ENCODE peak calls at places on chromosomes 13 and 19, in six cellular contexts. One of them, this sample, is unnamed.

GRCh38 chr19:54668353-54668752 is 5.6 kb downstream of the LILRB4 start:
- DNase-seq in hepatocyte: no peak
- DNase-seq in colonic mucosa: no peak
- DNase-seq in mammary epithelial cell: no peak
- DNase-seq in thoracic aorta: no peak
- DNase-seq in bronchial epithelial cell: no peak
- DNase-seq in this sample: no peak

GRCh38 chr19:15506074-15506565 is 2.2 kb upstream of the CYP4F22 start:
- DNase-seq in colonic mucosa: no peak
- DNase-seq in hepatocyte: no peak
- DNase-seq in mammary epithelial cell: no peak
- DNase-seq in bronchial epithelial cell: no peak
- DNase-seq in thoracic aorta: no peak
- DNase-seq in this sample: no peak

GRCh38 chr13:28301839-28302238 is 163.5 kb downstream of the PAN3 start:
- DNase-seq in colonic mucosa: no peak
- DNase-seq in mammary epithelial cell: no peak
- DNase-seq in bronchial epithelial cell: no peak
- DNase-seq in hepatocyte: no peak
- DNase-seq in thoracic aorta: no peak
- DNase-seq in this sample: no peak

GRCh38 chr13:24361138-24361537 is 51.8 kb downstream of the C1QTNF9 start:
- DNase-seq in mammary epithelial cell: no peak
- DNase-seq in hepatocyte: no peak
- DNase-seq in bronchial epithelial cell: no peak
- DNase-seq in thoracic aorta: no peak
- DNase-seq in colonic mucosa: peak
- DNase-seq in this sample: no peak

GRCh38 chr19:15672580-15673175 is at the start of gene CYP4F12:
- DNase-seq in colonic mucosa: peak
- DNase-seq in hepatocyte: peak
- DNase-seq in thoracic aorta: no peak
- DNase-seq in bronchial epithelial cell: peak
- DNase-seq in mammary epithelial cell: peak
- DNase-seq in this sample: no peak

GRCh38 chr19:19636573-19636972 is 6.9 kb downstream of the GMIP start:
- DNase-seq in hepatocyte: no peak
- DNase-seq in colonic mucosa: no peak
- DNase-seq in thoracic aorta: no peak
- DNase-seq in mammary epithelial cell: no peak
- DNase-seq in bronchial epithelial cell: no peak
- DNase-seq in this sample: no peak

GRCh38 chr13:47126432-47126831 is 229.6 kb upstream of the HTR2A start:
- DNase-seq in mammary epithelial cell: no peak
- DNase-seq in hepatocyte: no peak
- DNase-seq in bronchial epithelial cell: no peak
- DNase-seq in colonic mucosa: no peak
- DNase-seq in thoracic aorta: no peak
- DNase-seq in this sample: no peak

GRCh38 chr13:111460548-111461444 is 140.4 kb downstream of the TEX29 start:
- DNase-seq in colonic mucosa: no peak
- DNase-seq in thoracic aorta: no peak
- DNase-seq in mammary epithelial cell: peak
- DNase-seq in hepatocyte: peak
- DNase-seq in bronchial epithelial cell: peak
- DNase-seq in this sample: peak

GRCh38 chr19:34018546-34018945 is 153.8 kb upstream of the LSM14A start:
- DNase-seq in thoracic aorta: no peak
- DNase-seq in colonic mucosa: no peak
- DNase-seq in mammary epithelial cell: no peak
- DNase-seq in bronchial epithelial cell: no peak
- DNase-seq in hepatocyte: no peak
- DNase-seq in this sample: no peak

GRCh38 chr13:78604782-78605611 is 1.6 kb upstream of the POU4F1 start:
- DNase-seq in mammary epithelial cell: peak
- DNase-seq in colonic mucosa: no peak
- DNase-seq in bronchial epithelial cell: peak
- DNase-seq in thoracic aorta: no peak
- DNase-seq in hepatocyte: no peak
- DNase-seq in this sample: no peak

GRCh38 chr13:52599853-52600603 is 42.2 kb upstream of the HNRNPA1L2 start:
- DNase-seq in mammary epithelial cell: peak
- DNase-seq in bronchial epithelial cell: no peak
- DNase-seq in colonic mucosa: peak
- DNase-seq in hepatocyte: peak
- DNase-seq in thoracic aorta: no peak
- DNase-seq in this sample: peak

GRCh38 chr13:105202384-105202783 is 1333.1 kb downstream of the EFNB2 start:
- DNase-seq in bronchial epithelial cell: peak
- DNase-seq in colonic mucosa: no peak
- DNase-seq in thoracic aorta: no peak
- DNase-seq in hepatocyte: peak
- DNase-seq in mammary epithelial cell: no peak
- DNase-seq in this sample: no peak

GRCh38 chr19:8336072-8336569 is 6.9 kb downstream of the KANK3 start:
- DNase-seq in bronchial epithelial cell: no peak
- DNase-seq in colonic mucosa: no peak
- DNase-seq in mammary epithelial cell: no peak
- DNase-seq in hepatocyte: no peak
- DNase-seq in thoracic aorta: no peak
- DNase-seq in this sample: no peak

GRCh38 chr13:74883834-74884233 is 598.1 kb downstream of the TBC1D4 start:
- DNase-seq in bronchial epithelial cell: no peak
- DNase-seq in hepatocyte: no peak
- DNase-seq in mammary epithelial cell: no peak
- DNase-seq in colonic mucosa: no peak
- DNase-seq in thoracic aorta: no peak
- DNase-seq in this sample: no peak

GRCh38 chr13:61466280-61466679 is 50.6 kb upstream of the PCDH20 start:
- DNase-seq in mammary epithelial cell: no peak
- DNase-seq in colonic mucosa: no peak
- DNase-seq in hepatocyte: no peak
- DNase-seq in thoracic aorta: no peak
- DNase-seq in bronchial epithelial cell: peak
- DNase-seq in this sample: no peak

GRCh38 chr13:21008026-21008425 is 53.4 kb downstream of the LATS2 start:
- DNase-seq in bronchial epithelial cell: no peak
- DNase-seq in thoracic aorta: no peak
- DNase-seq in hepatocyte: no peak
- DNase-seq in colonic mucosa: no peak
- DNase-seq in mammary epithelial cell: no peak
- DNase-seq in this sample: no peak

GRCh38 chr19:13008926-13009787 is 13.9 kb downstream of the NFIX start:
- DNase-seq in hepatocyte: no peak
- DNase-seq in bronchial epithelial cell: peak
- DNase-seq in colonic mucosa: no peak
- DNase-seq in mammary epithelial cell: peak
- DNase-seq in thoracic aorta: no peak
- DNase-seq in this sample: no peak

DNA sequence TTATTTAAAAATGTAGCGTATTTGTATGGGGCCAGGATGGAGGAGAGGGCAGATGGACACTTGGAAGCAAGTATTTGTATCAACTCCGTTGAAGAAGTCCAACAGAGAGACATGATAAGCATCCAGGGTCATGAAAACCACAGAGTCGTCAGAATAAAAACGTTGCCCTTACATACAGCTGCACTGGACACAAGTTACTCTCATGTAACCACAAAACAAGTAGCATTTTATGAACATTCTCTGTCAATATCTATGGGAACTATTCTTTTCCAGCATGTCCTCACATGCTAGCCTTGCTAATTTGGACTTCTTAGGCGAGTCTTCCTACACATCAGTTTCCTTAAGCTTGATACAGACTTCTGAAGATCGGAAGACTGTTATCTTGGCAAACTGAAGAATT is 35.0 kb downstream of the EFNB2 start:
- DNase-seq in hepatocyte: no peak
- DNase-seq in colonic mucosa: no peak
- DNase-seq in mammary epithelial cell: peak
- DNase-seq in thoracic aorta: no peak
- DNase-seq in bronchial epithelial cell: no peak
- DNase-seq in this sample: no peak
- H3K4me3 ChIP-seq in hepatocyte: no peak
- H3K4me3 ChIP-seq in colonic mucosa: no peak
- H3K4me3 ChIP-seq in mammary epithelial cell: no peak
- H3K4me3 ChIP-seq in thoracic aorta: no peak
- H3K4me3 ChIP-seq in bronchial epithelial cell: no peak
- H3K4me3 ChIP-seq in this sample: no peak

GRCh38 chr19:18421371-18421959 is 2.3 kb downstream of the SSBP4 start:
- DNase-seq in bronchial epithelial cell: no peak
- DNase-seq in hepatocyte: no peak
- DNase-seq in thoracic aorta: no peak
- DNase-seq in colonic mucosa: no peak
- DNase-seq in mammary epithelial cell: no peak
- DNase-seq in this sample: no peak

GRCh38 chr19:18419195-18419698 is at the start of gene SSBP4:
- DNase-seq in colonic mucosa: peak
- DNase-seq in thoracic aorta: no peak
- DNase-seq in bronchial epithelial cell: no peak
- DNase-seq in mammary epithelial cell: peak
- DNase-seq in hepatocyte: peak
- DNase-seq in this sample: peak

GRCh38 chr19:18419699-18420460 is 682 bp downstream of the SSBP4 start:
- DNase-seq in thoracic aorta: no peak
- DNase-seq in hepatocyte: peak
- DNase-seq in bronchial epithelial cell: no peak
- DNase-seq in colonic mucosa: peak
- DNase-seq in mammary epithelial cell: no peak
- DNase-seq in this sample: peak

GRCh38 chr19:18422530-18423191 is 3.5 kb downstream of the SSBP4 start:
- DNase-seq in mammary epithelial cell: no peak
- DNase-seq in hepatocyte: no peak
- DNase-seq in colonic mucosa: no peak
- DNase-seq in bronchial epithelial cell: no peak
- DNase-seq in thoracic aorta: no peak
- DNase-seq in this sample: no peak

GRCh38 chr19:18420931-18421330 is 1.7 kb downstream of the SSBP4 start:
- DNase-seq in bronchial epithelial cell: no peak
- DNase-seq in mammary epithelial cell: no peak
- DNase-seq in colonic mucosa: no peak
- DNase-seq in thoracic aorta: no peak
- DNase-seq in hepatocyte: no peak
- DNase-seq in this sample: no peak
- H3K4me3 ChIP-seq in bronchial epithelial cell: no peak
- H3K4me3 ChIP-seq in mammary epithelial cell: no peak
- H3K4me3 ChIP-seq in colonic mucosa: peak
- H3K4me3 ChIP-seq in thoracic aorta: peak
- H3K4me3 ChIP-seq in hepatocyte: no peak
- H3K4me3 ChIP-seq in this sample: peak

GRCh38 chr19:41445575-41445974 is 2.6 kb downstream of the ERICH4 start:
- DNase-seq in hepatocyte: no peak
- DNase-seq in thoracic aorta: no peak
- DNase-seq in bronchial epithelial cell: no peak
- DNase-seq in colonic mucosa: no peak
- DNase-seq in mammary epithelial cell: no peak
- DNase-seq in this sample: no peak

GRCh38 chr19:41447732-41448332 is 4.9 kb downstream of the ERICH4 start:
- DNase-seq in mammary epithelial cell: no peak
- DNase-seq in thoracic aorta: no peak
- DNase-seq in hepatocyte: no peak
- DNase-seq in colonic mucosa: no peak
- DNase-seq in bronchial epithelial cell: no peak
- DNase-seq in this sample: no peak

GRCh38 chr19:41449865-41450178 is 6.9 kb downstream of the ERICH4 start:
- DNase-seq in thoracic aorta: no peak
- DNase-seq in colonic mucosa: no peak
- DNase-seq in hepatocyte: no peak
- DNase-seq in mammary epithelial cell: no peak
- DNase-seq in bronchial epithelial cell: no peak
- DNase-seq in this sample: no peak

GRCh38 chr19:41452584-41453275 is 9.8 kb downstream of the ERICH4 start:
- DNase-seq in hepatocyte: no peak
- DNase-seq in mammary epithelial cell: no peak
- DNase-seq in bronchial epithelial cell: no peak
- DNase-seq in colonic mucosa: no peak
- DNase-seq in thoracic aorta: no peak
- DNase-seq in this sample: no peak

GRCh38 chr19:41449079-41449864 is 6.3 kb downstream of the ERICH4 start:
- DNase-seq in hepatocyte: peak
- DNase-seq in thoracic aorta: peak
- DNase-seq in colonic mucosa: peak
- DNase-seq in mammary epithelial cell: peak
- DNase-seq in bronchial epithelial cell: peak
- DNase-seq in this sample: peak
- H3K4me3 ChIP-seq in hepatocyte: no peak
- H3K4me3 ChIP-seq in thoracic aorta: peak
- H3K4me3 ChIP-seq in colonic mucosa: no peak
- H3K4me3 ChIP-seq in mammary epithelial cell: no peak
- H3K4me3 ChIP-seq in bronchial epithelial cell: no peak
- H3K4me3 ChIP-seq in this sample: peak

GRCh38 chr19:49301165-49301865 is 23.7 kb downstream of the SLC6A16 start:
- DNase-seq in mammary epithelial cell: peak
- DNase-seq in thoracic aorta: peak
- DNase-seq in bronchial epithelial cell: peak
- DNase-seq in colonic mucosa: peak
- DNase-seq in hepatocyte: peak
- DNase-seq in this sample: peak
- H3K4me3 ChIP-seq in mammary epithelial cell: no peak
- H3K4me3 ChIP-seq in thoracic aorta: peak
- H3K4me3 ChIP-seq in bronchial epithelial cell: no peak
- H3K4me3 ChIP-seq in colonic mucosa: no peak
- H3K4me3 ChIP-seq in hepatocyte: no peak
- H3K4me3 ChIP-seq in this sample: peak

DNA sequence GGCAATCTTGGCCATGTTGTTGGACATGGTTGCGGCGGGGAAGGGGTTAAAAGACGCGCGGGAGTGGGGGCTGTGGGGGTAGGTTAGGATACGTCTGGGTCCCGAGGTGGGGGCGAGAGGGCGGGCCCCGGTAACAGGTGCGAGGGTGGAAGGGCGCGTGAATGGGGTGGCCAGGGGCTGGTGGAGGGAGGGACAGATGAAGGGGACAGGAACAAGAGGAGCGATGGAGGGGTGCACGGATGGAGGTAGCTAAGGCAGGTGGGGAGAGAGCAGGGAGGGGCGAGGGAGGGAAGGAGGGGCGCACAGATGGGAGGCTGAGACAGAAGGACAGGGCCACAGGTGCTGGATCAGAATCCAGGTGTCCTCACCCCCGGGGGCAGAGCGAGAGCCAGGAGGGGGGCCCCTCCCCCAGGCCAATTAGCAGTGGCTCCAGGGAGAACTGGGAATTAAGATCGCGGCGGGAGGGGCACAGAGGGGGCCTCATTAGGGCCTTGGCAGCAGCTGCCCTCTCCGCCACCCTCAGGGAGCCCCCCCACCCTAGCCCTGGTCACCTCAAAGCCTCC is 1.3 kb downstream of the GNG8 start:
- DNase-seq in thoracic aorta: no peak
- DNase-seq in bronchial epithelial cell: no peak
- DNase-seq in colonic mucosa: no peak
- DNase-seq in hepatocyte: peak
- DNase-seq in mammary epithelial cell: no peak
- DNase-seq in this sample: no peak
- H3K4me3 ChIP-seq in thoracic aorta: peak
- H3K4me3 ChIP-seq in bronchial epithelial cell: peak
- H3K4me3 ChIP-seq in colonic mucosa: no peak
- H3K4me3 ChIP-seq in hepatocyte: no peak
- H3K4me3 ChIP-seq in mammary epithelial cell: no peak
- H3K4me3 ChIP-seq in this sample: peak

This sample was measured in HAP-1.